ENCODE peak calls at places on chromosomes 3 and 15, in four cellular contexts. One of them, this sample, is unnamed.
A peak's percentile ranks its signal among the peaks of the same experiment; 100 is the strongest.

GRCh38 chr3:36166477-36166876 is 213.8 kb upstream of the STAC start:
- DNase-seq in GM10248: no peak
- DNase-seq in endodermal cell: no peak
- DNase-seq in activated naive CD4-positive, alpha-beta T cell treated with anti-CD3 and anti-CD28 coated beads, Interleukin-2, amount 50 U/mL, for 16 hours: no peak
- DNase-seq in this sample: no peak

GRCh38 chr3:139846729-139847128 is 88.3 kb upstream of the CLSTN2 start:
- DNase-seq in GM10248: no peak
- DNase-seq in endodermal cell: no peak
- DNase-seq in activated naive CD4-positive, alpha-beta T cell treated with anti-CD3 and anti-CD28 coated beads, Interleukin-2, amount 50 U/mL, for 16 hours: no peak
- DNase-seq in this sample: no peak

GRCh38 chr15:60544581-60545115 is 65.7 kb upstream of the ICE2 start:
- DNase-seq in GM10248: no peak
- DNase-seq in endodermal cell: no peak
- DNase-seq in activated naive CD4-positive, alpha-beta T cell treated with anti-CD3 and anti-CD28 coated beads, Interleukin-2, amount 50 U/mL, for 16 hours: no peak
- DNase-seq in this sample: no peak

GRCh38 chr15:75989045-75989444 is 23.2 kb downstream of the NRG4 start:
- DNase-seq in GM10248: no peak
- DNase-seq in endodermal cell: no peak
- DNase-seq in activated naive CD4-positive, alpha-beta T cell treated with anti-CD3 and anti-CD28 coated beads, Interleukin-2, amount 50 U/mL, for 16 hours: no peak
- DNase-seq in this sample: no peak

GRCh38 chr3:65596511-65597224 is 442.1 kb downstream of the MAGI1 start:
- DNase-seq in GM10248: no peak
- DNase-seq in endodermal cell: no peak
- DNase-seq in activated naive CD4-positive, alpha-beta T cell treated with anti-CD3 and anti-CD28 coated beads, Interleukin-2, amount 50 U/mL, for 16 hours: no peak
- DNase-seq in this sample: no peak

GRCh38 chr15:93265046-93265658 is 176.1 kb upstream of the RGMA start:
- DNase-seq in GM10248: no peak
- DNase-seq in endodermal cell: no peak
- DNase-seq in activated naive CD4-positive, alpha-beta T cell treated with anti-CD3 and anti-CD28 coated beads, Interleukin-2, amount 50 U/mL, for 16 hours: no peak
- DNase-seq in this sample: peak; percentile 11

GRCh38 chr15:99507016-99507731 is 58.6 kb upstream of the MEF2A start:
- DNase-seq in GM10248: no peak
- DNase-seq in endodermal cell: peak; percentile 41
- DNase-seq in activated naive CD4-positive, alpha-beta T cell treated with anti-CD3 and anti-CD28 coated beads, Interleukin-2, amount 50 U/mL, for 16 hours: no peak
- DNase-seq in this sample: no peak

GRCh38 chr15:26323564-26323963 is 449.3 kb downstream of the GABRB3 start:
- DNase-seq in GM10248: no peak
- DNase-seq in endodermal cell: no peak
- DNase-seq in activated naive CD4-positive, alpha-beta T cell treated with anti-CD3 and anti-CD28 coated beads, Interleukin-2, amount 50 U/mL, for 16 hours: no peak
- DNase-seq in this sample: no peak

GRCh38 chr3:97988784-97989568 is 16.7 kb upstream of the RIOX2 start:
- DNase-seq in GM10248: no peak
- DNase-seq in endodermal cell: no peak
- DNase-seq in activated naive CD4-positive, alpha-beta T cell treated with anti-CD3 and anti-CD28 coated beads, Interleukin-2, amount 50 U/mL, for 16 hours: no peak
- DNase-seq in this sample: no peak

GRCh38 chr3:183988216-183988790 is 29.4 kb downstream of the ABCC5 start:
- DNase-seq in GM10248: no peak
- DNase-seq in endodermal cell: no peak
- DNase-seq in activated naive CD4-positive, alpha-beta T cell treated with anti-CD3 and anti-CD28 coated beads, Interleukin-2, amount 50 U/mL, for 16 hours: no peak
- DNase-seq in this sample: peak; percentile 83

GRCh38 chr15:69664572-69665326 is 212.1 kb downstream of the RPLP1 start:
- DNase-seq in GM10248: peak; percentile 6
- DNase-seq in endodermal cell: no peak
- DNase-seq in activated naive CD4-positive, alpha-beta T cell treated with anti-CD3 and anti-CD28 coated beads, Interleukin-2, amount 50 U/mL, for 16 hours: no peak
- DNase-seq in this sample: no peak

GRCh38 chr3:52831500-52832301 is 1.2 kb upstream of the ITIH4 start:
- DNase-seq in GM10248: no peak
- DNase-seq in endodermal cell: no peak
- DNase-seq in activated naive CD4-positive, alpha-beta T cell treated with anti-CD3 and anti-CD28 coated beads, Interleukin-2, amount 50 U/mL, for 16 hours: no peak
- DNase-seq in this sample: peak; percentile 97

GRCh38 chr3:136979684-136980083 is 21.9 kb downstream of the IL20RB start:
- DNase-seq in GM10248: no peak
- DNase-seq in endodermal cell: no peak
- DNase-seq in activated naive CD4-positive, alpha-beta T cell treated with anti-CD3 and anti-CD28 coated beads, Interleukin-2, amount 50 U/mL, for 16 hours: no peak
- DNase-seq in this sample: peak; percentile 56

This sample was measured in osteoblast.